ENCODE peak calls at places on chromosomes 1 and 21, in eight cellular contexts. One of them, this sample, is unnamed. For H3K27me3, the result is how much of the 10 kb centered on the place peaks cover.

GRCh38 chr1:155938220-155938627 is 3.2 kb upstream of the RXFP4 start:
- DNase-seq in AG04450: no peak
- DNase-seq in heart left ventricle: no peak
- DNase-seq in cardiac muscle cell: peak
- DNase-seq in CD8-positive, alpha-beta memory T cell: peak
- DNase-seq in IMR-90: peak
- DNase-seq in astrocyte: peak
- DNase-seq in hepatocyte: peak
- DNase-seq in this sample: peak

GRCh38 chr1:223244366-223245103 is 101.5 kb upstream of the TLR5 start:
- DNase-seq in CD8-positive, alpha-beta memory T cell: no peak
- DNase-seq in heart left ventricle: no peak
- DNase-seq in AG04450: no peak
- DNase-seq in astrocyte: peak
- DNase-seq in cardiac muscle cell: no peak
- DNase-seq in hepatocyte: no peak
- DNase-seq in IMR-90: peak
- DNase-seq in this sample: peak

GRCh38 chr1:165828103-165828558 is 717 bp downstream of the UCK2 start:
- DNase-seq in astrocyte: peak
- DNase-seq in cardiac muscle cell: peak
- DNase-seq in CD8-positive, alpha-beta memory T cell: peak
- DNase-seq in IMR-90: peak
- DNase-seq in heart left ventricle: peak
- DNase-seq in hepatocyte: peak
- DNase-seq in AG04450: no peak
- DNase-seq in this sample: peak

GRCh38 chr21:36773111-36773510 is 74.2 kb downstream of the SIM2 start:
- DNase-seq in cardiac muscle cell: no peak
- DNase-seq in hepatocyte: peak
- DNase-seq in CD8-positive, alpha-beta memory T cell: no peak
- DNase-seq in heart left ventricle: peak
- DNase-seq in IMR-90: peak
- DNase-seq in AG04450: peak
- DNase-seq in astrocyte: peak
- DNase-seq in this sample: peak

GRCh38 chr1:34790985-34791384 is 1.8 kb upstream of the GJA4 start:
- DNase-seq in CD8-positive, alpha-beta memory T cell: no peak
- DNase-seq in AG04450: no peak
- DNase-seq in hepatocyte: no peak
- DNase-seq in astrocyte: no peak
- DNase-seq in cardiac muscle cell: no peak
- DNase-seq in heart left ventricle: no peak
- DNase-seq in IMR-90: no peak
- DNase-seq in this sample: no peak

GRCh38 chr1:221722254-221723017 is 19.5 kb downstream of the DUSP10 start:
- DNase-seq in heart left ventricle: no peak
- DNase-seq in CD8-positive, alpha-beta memory T cell: no peak
- DNase-seq in cardiac muscle cell: no peak
- DNase-seq in AG04450: no peak
- DNase-seq in astrocyte: no peak
- DNase-seq in hepatocyte: no peak
- DNase-seq in IMR-90: no peak
- DNase-seq in this sample: no peak

GRCh38 chr21:32378956-32379355 is 13.9 kb downstream of the URB1 start:
- DNase-seq in IMR-90: no peak
- DNase-seq in cardiac muscle cell: no peak
- DNase-seq in heart left ventricle: no peak
- DNase-seq in astrocyte: no peak
- DNase-seq in CD8-positive, alpha-beta memory T cell: no peak
- DNase-seq in AG04450: no peak
- DNase-seq in hepatocyte: no peak
- DNase-seq in this sample: no peak

GRCh38 chr1:93301131-93301530 is 44.6 kb upstream of the DR1 start:
- DNase-seq in CD8-positive, alpha-beta memory T cell: no peak
- DNase-seq in AG04450: no peak
- DNase-seq in cardiac muscle cell: no peak
- DNase-seq in IMR-90: no peak
- DNase-seq in heart left ventricle: no peak
- DNase-seq in astrocyte: no peak
- DNase-seq in hepatocyte: no peak
- DNase-seq in this sample: no peak

GRCh38 chr1:178821134-178821866 is 49.6 kb downstream of the ANGPTL1 start:
- DNase-seq in cardiac muscle cell: no peak
- DNase-seq in AG04450: no peak
- DNase-seq in heart left ventricle: no peak
- DNase-seq in astrocyte: no peak
- DNase-seq in hepatocyte: no peak
- DNase-seq in CD8-positive, alpha-beta memory T cell: no peak
- DNase-seq in IMR-90: no peak
- DNase-seq in this sample: no peak

GRCh38 chr21:36792505-36792967 is 93.6 kb downstream of the SIM2 start:
- DNase-seq in astrocyte: peak
- DNase-seq in cardiac muscle cell: no peak
- DNase-seq in CD8-positive, alpha-beta memory T cell: no peak
- DNase-seq in heart left ventricle: no peak
- DNase-seq in hepatocyte: no peak
- DNase-seq in AG04450: no peak
- DNase-seq in IMR-90: peak
- DNase-seq in this sample: peak

GRCh38 chr1:160205974-160206369 is 788 bp downstream of the PEA15 start:
- DNase-seq in cardiac muscle cell: no peak
- DNase-seq in hepatocyte: peak
- DNase-seq in astrocyte: peak
- DNase-seq in heart left ventricle: peak
- DNase-seq in IMR-90: peak
- DNase-seq in CD8-positive, alpha-beta memory T cell: peak
- DNase-seq in AG04450: no peak
- DNase-seq in this sample: peak

GRCh38 chr1:20165522-20165951 is 20.4 kb upstream of the UBXN10 start:
- DNase-seq in hepatocyte: no peak
- DNase-seq in AG04450: no peak
- DNase-seq in cardiac muscle cell: no peak
- DNase-seq in IMR-90: no peak
- DNase-seq in heart left ventricle: peak
- DNase-seq in astrocyte: no peak
- DNase-seq in CD8-positive, alpha-beta memory T cell: no peak
- DNase-seq in this sample: no peak
- H3K27me3 ChIP-seq in hepatocyte: under half
- H3K27me3 ChIP-seq in AG04450: under half
- H3K27me3 ChIP-seq in cardiac muscle cell: under half
- H3K27me3 ChIP-seq in IMR-90: under half
- H3K27me3 ChIP-seq in heart left ventricle: under half
- H3K27me3 ChIP-seq in astrocyte: under half
- H3K27me3 ChIP-seq in CD8-positive, alpha-beta memory T cell: under half
- H3K27me3 ChIP-seq in this sample: under half

GRCh38 chr1:38142606-38143005 is 96.0 kb upstream of the POU3F1 start:
- DNase-seq in AG04450: no peak
- DNase-seq in astrocyte: no peak
- DNase-seq in hepatocyte: no peak
- DNase-seq in heart left ventricle: no peak
- DNase-seq in IMR-90: no peak
- DNase-seq in cardiac muscle cell: no peak
- DNase-seq in CD8-positive, alpha-beta memory T cell: no peak
- DNase-seq in this sample: no peak
- H3K27me3 ChIP-seq in AG04450: under half
- H3K27me3 ChIP-seq in astrocyte: under half
- H3K27me3 ChIP-seq in hepatocyte: under half
- H3K27me3 ChIP-seq in heart left ventricle: under half
- H3K27me3 ChIP-seq in IMR-90: under half
- H3K27me3 ChIP-seq in cardiac muscle cell: under half
- H3K27me3 ChIP-seq in CD8-positive, alpha-beta memory T cell: under half
- H3K27me3 ChIP-seq in this sample: under half

GRCh38 chr21:34280389-34280795 is 83.4 kb upstream of the KCNE2 start:
- DNase-seq in hepatocyte: peak
- DNase-seq in CD8-positive, alpha-beta memory T cell: no peak
- DNase-seq in IMR-90: no peak
- DNase-seq in astrocyte: no peak
- DNase-seq in heart left ventricle: no peak
- DNase-seq in cardiac muscle cell: peak
- DNase-seq in AG04450: no peak
- DNase-seq in this sample: no peak

GRCh38 chr21:34282223-34282622 is 81.6 kb upstream of the KCNE2 start:
- DNase-seq in IMR-90: peak
- DNase-seq in cardiac muscle cell: no peak
- DNase-seq in hepatocyte: no peak
- DNase-seq in heart left ventricle: no peak
- DNase-seq in AG04450: no peak
- DNase-seq in CD8-positive, alpha-beta memory T cell: no peak
- DNase-seq in astrocyte: no peak
- DNase-seq in this sample: peak

GRCh38 chr21:34279285-34279684 is 84.5 kb upstream of the KCNE2 start:
- DNase-seq in hepatocyte: no peak
- DNase-seq in heart left ventricle: no peak
- DNase-seq in IMR-90: no peak
- DNase-seq in cardiac muscle cell: no peak
- DNase-seq in AG04450: no peak
- DNase-seq in CD8-positive, alpha-beta memory T cell: no peak
- DNase-seq in astrocyte: no peak
- DNase-seq in this sample: no peak

GRCh38 chr21:34279883-34280282 is 83.9 kb upstream of the KCNE2 start:
- DNase-seq in hepatocyte: no peak
- DNase-seq in AG04450: no peak
- DNase-seq in cardiac muscle cell: no peak
- DNase-seq in CD8-positive, alpha-beta memory T cell: no peak
- DNase-seq in IMR-90: no peak
- DNase-seq in astrocyte: no peak
- DNase-seq in heart left ventricle: no peak
- DNase-seq in this sample: peak

DNA sequence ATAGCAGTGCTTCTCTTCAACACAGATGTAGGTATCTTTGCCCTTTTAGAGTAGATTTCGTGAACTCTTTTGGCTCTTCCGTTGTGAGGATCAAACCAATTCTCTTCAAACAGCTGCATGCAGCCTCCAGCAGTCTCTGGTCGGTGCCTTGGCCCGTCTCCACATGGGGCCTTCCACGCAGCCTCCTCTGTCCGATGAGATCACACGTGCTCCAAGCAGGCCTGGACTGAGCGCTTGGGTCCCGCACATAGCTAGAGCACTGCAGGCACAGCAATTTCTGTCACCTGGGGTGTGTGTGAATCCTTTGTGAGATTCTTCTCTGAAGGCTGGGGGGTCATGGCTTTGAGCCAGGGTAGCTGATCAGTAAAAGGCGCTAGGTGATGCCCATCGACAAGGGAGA is 82.8 kb upstream of the KCNE2 start:
- DNase-seq in astrocyte: no peak
- DNase-seq in heart left ventricle: peak
- DNase-seq in CD8-positive, alpha-beta memory T cell: no peak
- DNase-seq in AG04450: no peak
- DNase-seq in hepatocyte: no peak
- DNase-seq in IMR-90: no peak
- DNase-seq in cardiac muscle cell: no peak
- DNase-seq in this sample: peak
- H3K27me3 ChIP-seq in astrocyte: under half
- H3K27me3 ChIP-seq in heart left ventricle: under half
- H3K27me3 ChIP-seq in CD8-positive, alpha-beta memory T cell: under half
- H3K27me3 ChIP-seq in AG04450: under half
- H3K27me3 ChIP-seq in hepatocyte: under half
- H3K27me3 ChIP-seq in IMR-90: under half
- H3K27me3 ChIP-seq in cardiac muscle cell: under half
- H3K27me3 ChIP-seq in this sample: under half

GRCh38 chr1:3115275-3116149 is 46.5 kb downstream of the PRDM16 start:
- DNase-seq in hepatocyte: peak
- DNase-seq in cardiac muscle cell: no peak
- DNase-seq in AG04450: no peak
- DNase-seq in CD8-positive, alpha-beta memory T cell: no peak
- DNase-seq in astrocyte: no peak
- DNase-seq in IMR-90: no peak
- DNase-seq in heart left ventricle: no peak
- DNase-seq in this sample: no peak

GRCh38 chr1:3114846-3115245 is 45.8 kb downstream of the PRDM16 start:
- DNase-seq in AG04450: no peak
- DNase-seq in heart left ventricle: no peak
- DNase-seq in hepatocyte: no peak
- DNase-seq in IMR-90: no peak
- DNase-seq in CD8-positive, alpha-beta memory T cell: no peak
- DNase-seq in cardiac muscle cell: no peak
- DNase-seq in astrocyte: no peak
- DNase-seq in this sample: no peak

GRCh38 chr1:3117879-3118278 is 48.9 kb downstream of the PRDM16 start:
- DNase-seq in cardiac muscle cell: no peak
- DNase-seq in IMR-90: no peak
- DNase-seq in AG04450: no peak
- DNase-seq in hepatocyte: no peak
- DNase-seq in astrocyte: no peak
- DNase-seq in heart left ventricle: no peak
- DNase-seq in CD8-positive, alpha-beta memory T cell: no peak
- DNase-seq in this sample: no peak

GRCh38 chr1:3116150-3116510 is 47.1 kb downstream of the PRDM16 start:
- DNase-seq in heart left ventricle: no peak
- DNase-seq in IMR-90: no peak
- DNase-seq in hepatocyte: no peak
- DNase-seq in cardiac muscle cell: no peak
- DNase-seq in astrocyte: no peak
- DNase-seq in CD8-positive, alpha-beta memory T cell: no peak
- DNase-seq in AG04450: no peak
- DNase-seq in this sample: no peak

DNA sequence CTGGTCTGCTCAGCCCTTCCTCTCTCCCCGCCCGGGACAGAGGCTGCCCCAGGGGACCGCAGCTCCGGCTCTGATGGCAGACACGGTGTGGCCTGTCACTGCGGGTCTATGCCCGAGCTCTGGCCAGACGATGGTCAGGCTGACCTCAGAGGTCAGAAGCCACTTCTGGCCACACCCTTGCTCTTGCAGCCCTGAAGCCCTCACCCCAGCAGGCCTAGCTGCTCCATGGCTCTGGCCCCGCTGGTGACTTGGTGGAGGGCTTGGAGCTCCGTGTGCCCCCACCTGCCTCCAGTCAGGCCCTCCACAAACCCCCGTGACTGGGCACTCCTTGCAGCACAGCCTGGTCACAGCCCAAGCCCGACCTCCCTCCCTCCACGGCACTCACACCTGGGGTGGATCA is 47.6 kb downstream of the PRDM16 start:
- DNase-seq in CD8-positive, alpha-beta memory T cell: no peak
- DNase-seq in AG04450: no peak
- DNase-seq in IMR-90: no peak
- DNase-seq in cardiac muscle cell: no peak
- DNase-seq in heart left ventricle: no peak
- DNase-seq in hepatocyte: no peak
- DNase-seq in astrocyte: no peak
- DNase-seq in this sample: no peak
- H3K27me3 ChIP-seq in CD8-positive, alpha-beta memory T cell: under half
- H3K27me3 ChIP-seq in AG04450: under half
- H3K27me3 ChIP-seq in IMR-90: under half
- H3K27me3 ChIP-seq in cardiac muscle cell: under half
- H3K27me3 ChIP-seq in heart left ventricle: under half
- H3K27me3 ChIP-seq in hepatocyte: under half
- H3K27me3 ChIP-seq in astrocyte: under half
- H3K27me3 ChIP-seq in this sample: under half